ENCODE peak calls at places on chromosomes 12 and 14, in ten cellular contexts. K is activated CD4-positive, alpha-beta T cell treated with anti-CD3 and anti-CD28 coated beads, Interleukin-2, amount 50 U/mL, for 1 hour; M is foreskin fibroblast; L is effector memory CD8-positive, alpha-beta T cell; A is stimulated activated naive CD4-positive, alpha-beta T cell treated with Interleukin-2 at 50 U/mL for 16 hours; E is mesothelial cell of epicardium; U is GM12878; X is RWPE1; G is skeletal muscle cell; D is CD4-positive, alpha-beta memory T cell. O is an unnamed sample.

GRCh38 chr12:132597333-132598283 is 12.8 kb downstream of the LRCOL1 start:
- DNase-seq in G (peak), K (peak), A (peak), X (no peak), U (no peak), L (peak), M (peak), D (peak), E (no peak), O (no peak)

GRCh38 chr12:52296572-52297215 is 5.4 kb upstream of the KRT81 start:
- DNase-seq in E (no peak), L (no peak), D (no peak), X (no peak), M (no peak), A (no peak), G (no peak), U (no peak), K (no peak), O (no peak)

GRCh38 chr14:95290769-95291440 is 28.8 kb downstream of the CLMN start:
- DNase-seq in G (no peak), U (no peak), K (no peak), A (no peak), D (no peak), L (no peak), E (no peak), X (peak), M (no peak), O (no peak)

GRCh38 chr12:51351913-51352532 is 5.5 kb upstream of the CELA1 start:
- DNase-seq in M (peak), G (peak), D (peak), K (peak), A (no peak), E (no peak), X (no peak), L (peak), U (no peak), O (no peak)

GRCh38 chr12:121958521-121959240 is 40.3 kb downstream of the CFAP251 start:
- DNase-seq in L (no peak), D (no peak), E (no peak), G (no peak), K (no peak), A (no peak), U (no peak), M (peak), X (no peak), O (no peak)

GRCh38 chr14:100076630-100077029 is 11.4 kb downstream of the EVL start:
- DNase-seq in K (no peak), M (peak), X (peak), D (no peak), G (peak), U (no peak), L (no peak), A (no peak), E (no peak), O (peak)

GRCh38 chr14:94875256-94875655 is 105.3 kb upstream of the GSC start:
- DNase-seq in M (no peak), G (no peak), E (no peak), U (no peak), K (no peak), X (no peak), L (no peak), A (no peak), D (no peak), O (no peak)

GRCh38 chr12:116172224-116172849 is 105.2 kb downstream of the MED13L start:
- DNase-seq in M (no peak), E (no peak), X (no peak), A (peak), U (no peak), D (peak), G (no peak), K (no peak), L (no peak), O (no peak)

GRCh38 chr12:50167026-50167742 is at the start of gene CERS5:
- DNase-seq in L (peak), M (peak), K (peak), E (peak), X (peak), G (peak), D (peak), U (peak), A (peak), O (peak)

O was measured in AG04449.